ENCODE peak calls at places on chromosomes 16 and 17, in four cellular contexts. B is suprapubic skin, D is AG04450, Y is tibial nerve. Q is an unnamed sample.

GRCh38 chr16:3021449-3022207 is 1.5 kb downstream of the TNFRSF12A start:
- DNase-seq in B (peak), D (peak), Y (peak), Q (peak)

GRCh38 chr17:79019260-79019630 is 4.7 kb upstream of the C1QTNF1 start:
- DNase-seq in Y (no peak), D (no peak), B (no peak), Q (no peak)

GRCh38 chr16:71414038-71414437 is 27.8 kb downstream of the TLE7 start:
- DNase-seq in D (no peak), Y (no peak), B (no peak), Q (no peak)

GRCh38 chr16:81885976-81886586 is 107.0 kb downstream of the PLCG2 start:
- DNase-seq in B (no peak), D (no peak), Y (no peak), Q (no peak)

GRCh38 chr17:40070895-40071719 is 8.3 kb downstream of the THRA start:
- DNase-seq in Y (peak), D (no peak), B (no peak), Q (peak)

GRCh38 chr17:46916211-46916610 is 6.7 kb upstream of the GOSR2 start:
- DNase-seq in D (no peak), Y (no peak), B (no peak), Q (no peak)

GRCh38 chr17:6420173-6420641 is 14.7 kb downstream of the AIPL1 start:
- DNase-seq in B (no peak), Y (no peak), D (no peak), Q (no peak)

GRCh38 chr17:39016193-39017153 is 49.3 kb upstream of the FBXO47 start:
- DNase-seq in D (no peak), B (no peak), Y (no peak), Q (no peak)

GRCh38 chr17:40121886-40122465 is at the start of gene MSL1:
- DNase-seq in B (peak), Y (peak), D (no peak), Q (peak)

DNA sequence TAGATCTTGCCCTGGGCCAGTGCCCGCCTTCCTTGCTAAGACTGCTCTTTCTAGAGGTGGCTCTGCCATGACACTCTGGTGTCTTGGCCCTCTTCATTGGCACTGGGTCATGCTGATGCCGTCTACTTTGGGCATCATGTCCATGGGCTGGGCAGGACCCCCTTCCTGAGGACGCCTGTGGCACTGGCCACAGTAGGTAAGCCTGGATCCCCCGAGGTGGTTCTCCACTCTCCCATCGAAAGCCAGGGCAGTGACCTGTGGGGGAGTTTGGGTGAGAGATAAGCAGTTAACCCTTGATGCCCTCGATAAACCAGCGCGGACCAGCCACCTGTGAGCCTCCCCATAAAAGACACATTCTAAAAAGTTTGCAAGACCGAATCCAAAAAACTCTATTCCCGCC is 20.0 kb upstream of the ITGB4 start:
- DNase-seq in Y (no peak), B (no peak), D (no peak), Q (no peak)
- H3K27ac ChIP-seq in Y (peak), B (peak), D (peak), Q (peak)

DNA sequence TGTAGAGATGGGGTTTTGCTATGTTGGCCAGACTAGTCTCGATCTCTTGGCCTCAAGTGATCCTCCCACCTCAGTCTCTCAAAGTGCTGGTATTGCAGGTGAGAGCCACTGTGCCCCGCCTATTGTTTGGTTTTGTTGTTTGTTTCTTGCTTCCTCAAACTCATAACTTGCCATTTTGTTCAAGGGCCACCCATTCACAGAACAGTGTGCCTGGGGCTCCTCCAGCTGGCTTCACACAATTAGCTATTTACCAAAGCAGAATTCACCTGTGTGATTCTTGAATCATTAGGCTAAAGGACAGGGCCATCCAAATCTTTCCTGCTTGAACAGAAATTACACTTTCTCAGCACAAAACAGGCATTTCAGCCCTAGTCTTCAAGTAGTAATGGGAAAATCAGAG is 7.2 kb downstream of the ABHD15 start:
- DNase-seq in B (no peak), Y (no peak), D (no peak), Q (peak)
- H3K4me3 ChIP-seq in B (no peak), Y (no peak), D (no peak), Q (no peak)

GRCh38 chr16:48164907-48165715 is 9.3 kb upstream of the ABCC12 start:
- DNase-seq in D (peak), Y (peak), B (peak), Q (peak)
- H3K27ac ChIP-seq in D (no peak), Y (no peak), B (no peak), Q (no peak)

DNA sequence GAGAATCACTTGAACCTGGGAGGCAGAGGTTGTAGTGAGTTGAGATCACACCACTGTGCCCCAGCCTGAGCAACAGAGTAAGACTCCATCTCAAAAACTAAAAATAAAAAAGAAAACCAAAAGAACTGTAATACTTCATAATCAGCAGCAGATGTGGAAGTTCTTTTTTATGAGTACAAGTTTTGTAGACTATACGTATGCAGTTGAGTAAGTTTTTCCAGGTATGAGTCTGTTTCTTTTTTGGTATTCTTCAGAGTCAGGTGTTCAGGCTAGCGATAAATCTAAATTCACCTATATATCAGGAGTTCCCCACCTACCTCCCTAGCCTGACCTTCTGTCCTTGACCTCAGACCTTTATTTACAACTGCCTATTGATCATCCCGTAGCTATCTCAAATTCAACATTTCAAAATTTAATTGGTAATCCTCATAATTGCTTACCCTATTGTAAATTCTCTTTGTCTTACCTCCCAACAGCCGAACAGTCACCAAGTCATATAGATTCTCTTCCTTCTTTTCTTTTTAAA is 10.7 kb downstream of the DCTN5 start:
- DNase-seq in Y (no peak), D (no peak), B (no peak), Q (no peak)
- H3K4me3 ChIP-seq in Y (no peak), D (no peak), B (no peak), Q (no peak)

DNA sequence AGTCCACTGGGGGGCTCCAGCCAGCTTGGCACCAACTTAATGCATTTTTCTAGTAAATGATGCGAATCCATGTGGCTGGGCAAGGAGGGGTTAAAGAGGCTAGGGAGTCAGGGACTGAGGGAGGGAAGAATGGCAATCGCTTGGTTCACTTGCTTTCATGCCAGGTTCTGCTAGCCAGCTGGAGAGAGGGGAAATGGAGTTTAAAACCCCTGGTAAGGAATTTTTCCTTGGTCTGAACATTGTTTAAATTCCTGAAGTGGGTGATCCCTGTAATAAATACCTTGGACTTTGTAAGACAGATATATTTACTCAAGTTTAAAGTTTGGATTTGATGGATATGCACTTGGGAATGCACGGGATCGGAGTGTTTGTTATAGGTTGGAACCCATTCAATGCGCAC is 22.8 kb downstream of the ANKFN1 start:
- DNase-seq in Y (no peak), B (no peak), D (no peak), Q (no peak)
- H3K27ac ChIP-seq in Y (no peak), B (no peak), D (no peak), Q (no peak)

DNA sequence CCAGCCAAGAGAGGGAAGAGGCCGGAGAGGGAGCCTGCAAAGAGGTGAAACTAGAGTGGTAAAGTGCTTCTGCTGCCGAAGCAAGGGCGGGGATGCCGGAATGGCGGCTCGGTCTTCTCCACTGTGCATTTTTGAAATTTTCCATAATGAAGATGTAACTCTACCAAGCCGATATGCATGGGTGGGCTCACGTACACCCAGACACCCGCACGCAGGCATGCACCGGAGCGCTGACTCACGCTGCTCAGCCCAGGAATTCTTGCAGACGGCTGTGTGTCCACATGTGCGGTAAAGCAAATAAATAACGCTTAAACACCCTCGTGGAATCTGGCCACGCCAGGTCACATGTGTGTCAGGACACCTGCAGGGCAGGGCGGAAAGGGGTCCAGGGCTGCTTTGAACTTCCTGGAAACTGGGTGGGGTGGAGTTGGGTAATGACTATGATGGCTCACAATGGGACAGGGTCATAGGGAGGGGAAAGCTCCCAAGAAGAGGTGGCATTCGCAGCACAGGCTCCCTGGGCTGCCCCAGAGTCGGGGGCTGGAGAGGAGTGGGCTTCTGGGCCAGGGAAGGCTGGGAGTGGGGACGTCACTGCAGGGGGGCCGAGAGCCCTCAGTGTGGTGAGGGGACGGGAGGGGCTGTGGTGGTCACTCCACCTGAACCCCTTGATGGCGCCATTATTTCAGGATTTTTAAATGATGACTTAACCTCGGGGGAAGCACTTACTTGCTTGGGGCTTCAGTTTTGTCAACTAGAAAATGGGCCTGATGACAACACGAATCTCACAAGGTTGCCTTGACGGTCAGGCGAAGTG is 265.5 kb downstream of the PARN start:
- DNase-seq in Y (no peak), D (peak), B (no peak), Q (no peak)
- H3K4me3 ChIP-seq in Y (no peak), D (no peak), B (no peak), Q (no peak)

GRCh38 chr17:64329571-64329970 is 61.1 kb downstream of the PECAM1 start:
- DNase-seq in Y (no peak), D (no peak), B (no peak), Q (no peak)

GRCh38 chr17:64332502-64332901 is 58.2 kb downstream of the PECAM1 start:
- DNase-seq in B (no peak), Y (no peak), D (no peak), Q (no peak)

GRCh38 chr17:64334851-64335250 is 55.8 kb downstream of the PECAM1 start:
- DNase-seq in Y (no peak), D (no peak), B (no peak), Q (no peak)

GRCh38 chr17:64331366-64331765 is 59.3 kb downstream of the PECAM1 start:
- DNase-seq in D (no peak), B (no peak), Y (no peak), Q (no peak)

DNA sequence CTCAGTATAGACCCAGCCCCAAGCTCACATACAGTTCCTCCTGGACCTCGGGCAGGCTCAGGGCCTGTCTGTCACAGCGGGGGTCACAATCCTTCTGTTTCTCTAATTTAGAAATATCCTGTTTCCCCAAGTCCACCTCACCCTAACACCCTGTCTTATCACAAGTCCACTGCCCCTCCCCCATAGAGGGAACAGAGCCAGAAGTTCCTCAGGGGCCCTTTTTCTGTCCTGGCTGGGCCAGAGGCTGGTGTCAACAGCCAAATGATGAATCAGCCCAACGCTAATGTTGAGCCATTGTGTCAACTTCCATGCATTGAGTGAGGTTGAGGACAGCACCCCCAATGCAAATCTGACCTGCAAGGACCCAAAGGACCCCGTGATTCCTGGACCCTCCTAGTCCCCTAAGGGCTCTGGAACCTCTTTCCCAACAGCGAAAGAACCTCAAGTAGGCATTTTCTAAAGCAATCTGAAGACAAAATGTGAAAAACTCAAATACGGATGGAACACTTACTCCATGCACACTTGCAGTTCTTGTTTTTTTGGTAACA is 58.6 kb downstream of the PECAM1 start:
- DNase-seq in Y (peak), B (no peak), D (no peak), Q (no peak)
- H3K27ac ChIP-seq in Y (no peak), B (peak), D (no peak), Q (no peak)

GRCh38 chr16:725463-726187 is 618 bp downstream of the CCDC78 start:
- DNase-seq in Y (no peak), D (no peak), B (no peak), Q (no peak)
- H3K4me3 ChIP-seq in Y (no peak), D (no peak), B (no peak), Q (no peak)

Q was measured in dorsolateral prefrontal cortex.